ENCODE peak calls at places on chromosomes 16 and 17, in six cellular contexts. C is H1, T is GM12892, M is K562, A is GM12878, H is HepG2. K is an unnamed sample.

GRCh38 chr17:37527249-37527851 is 37.7 kb downstream of the DUSP14 start:
- DNase-seq in C (peak), T (peak), M (peak), A (no peak), H (peak), K (no peak)

GRCh38 chr17:8141046-8141445 is 11.2 kb downstream of the PER1 start:
- DNase-seq in C (no peak), T (no peak), M (no peak), A (no peak), H (no peak), K (no peak)

GRCh38 chr17:27668488-27668823 is 37.5 kb downstream of the LGALS9 start:
- DNase-seq in C (no peak), T (no peak), M (no peak), A (no peak), H (no peak), K (no peak)

GRCh38 chr17:64622931-64623654 is 39.0 kb downstream of the SMURF2 start:
- DNase-seq in C (no peak), T (no peak), M (no peak), A (no peak), H (peak), K (no peak)

GRCh38 chr17:53150101-53150698 is 672.5 kb upstream of the KIF2B start:
- DNase-seq in C (no peak), T (no peak), M (no peak), A (no peak), H (peak), K (no peak)

GRCh38 chr16:30750876-30751465 is 2.7 kb downstream of the PHKG2 start:
- DNase-seq in C (no peak), T (no peak), M (no peak), A (no peak), H (no peak), K (no peak)

GRCh38 chr17:2700031-2700490 is 11.5 kb downstream of the CLUH start:
- DNase-seq in C (no peak), T (peak), M (no peak), A (no peak), H (no peak), K (peak)

GRCh38 chr16:81066700-81067099 is 10.3 kb downstream of the C16orf46 start:
- DNase-seq in C (no peak), T (no peak), M (no peak), A (no peak), H (no peak), K (no peak)

GRCh38 chr17:79986441-79987186 is 49.1 kb downstream of the TBC1D16 start:
- DNase-seq in C (no peak), T (no peak), M (no peak), A (no peak), H (peak), K (no peak)

GRCh38 chr17:17204635-17205231 is 1.4 kb downstream of the PLD6 start:
- DNase-seq in C (no peak), T (no peak), M (no peak), A (no peak), H (no peak), K (no peak)

GRCh38 chr17:72725432-72726068 is 366.9 kb downstream of the SLC39A11 start:
- DNase-seq in C (peak), T (no peak), M (peak), A (no peak), H (peak), K (peak)

GRCh38 chr17:65261152-65261551 is 124.0 kb downstream of the RGS9 start:
- DNase-seq in C (peak), T (no peak), M (no peak), A (no peak), H (no peak), K (no peak)

GRCh38 chr16:57807968-57808528 is 5.8 kb upstream of the KIFC3 start:
- DNase-seq in C (peak), T (peak), M (peak), A (no peak), H (peak), K (peak)

GRCh38 chr16:16083421-16084156 is 134.2 kb downstream of the ABCC1 start:
- DNase-seq in C (no peak), T (no peak), M (peak), A (no peak), H (peak), K (no peak)

GRCh38 chr17:50459756-50460155 is 8.9 kb downstream of the CHAD start:
- DNase-seq in C (no peak), T (no peak), M (no peak), A (no peak), H (no peak), K (no peak)

GRCh38 chr17:39604911-39605491 is 2.7 kb downstream of the NEUROD2 start:
- DNase-seq in C (peak), T (no peak), M (no peak), A (no peak), H (no peak), K (no peak)

GRCh38 chr17:45170976-45171337 is 9.3 kb downstream of the HEXIM2 start:
- DNase-seq in C (no peak), T (no peak), M (no peak), A (no peak), H (no peak), K (no peak)

GRCh38 chr17:76384222-76384986 is at the start of gene SPHK1:
- DNase-seq in C (peak), T (peak), M (peak), A (no peak), H (peak), K (peak)

GRCh38 chr17:59839646-59840328 is 53.0 kb downstream of the TUBD1 start:
- DNase-seq in C (no peak), T (no peak), M (no peak), A (no peak), H (no peak), K (no peak)

GRCh38 chr17:43211480-43212402 is at the start of gene TMEM106A:
- DNase-seq in C (peak), T (peak), M (no peak), A (peak), H (peak), K (peak)

GRCh38 chr16:30896203-30896889 is at the start of gene CTF1:
- DNase-seq in C (peak), T (no peak), M (peak), A (no peak), H (peak), K (no peak)

GRCh38 chr17:55437165-55437605 is 15.6 kb upstream of the MMD start:
- DNase-seq in C (no peak), T (no peak), M (no peak), A (peak), H (no peak), K (no peak)

GRCh38 chr16:28623172-28623711 is 13.4 kb upstream of the SULT1A1 start:
- DNase-seq in C (no peak), T (peak), M (no peak), A (no peak), H (no peak), K (peak)

GRCh38 chr16:49275870-49276269 is 5.8 kb downstream of the CBLN1 start:
- DNase-seq in C (no peak), T (no peak), M (no peak), A (no peak), H (no peak), K (no peak)

GRCh38 chr16:87304951-87305350 is 12.2 kb downstream of the C16orf95 start:
- DNase-seq in C (no peak), T (no peak), M (peak), A (no peak), H (no peak), K (no peak)

GRCh38 chr16:55494994-55495421 is 13.9 kb upstream of the LPCAT2 start:
- DNase-seq in C (no peak), T (no peak), M (no peak), A (no peak), H (peak), K (no peak)

GRCh38 chr16:49514391-49514980 is 140.9 kb downstream of the C16orf78 start:
- DNase-seq in C (no peak), T (no peak), M (no peak), A (no peak), H (no peak), K (no peak)

GRCh38 chr17:78993241-78993956 is 13.7 kb upstream of the LGALS3BP start:
- DNase-seq in C (peak), T (peak), M (peak), A (no peak), H (peak), K (peak)

GRCh38 chr16:89593841-89594240 is 18.3 kb downstream of the CPNE7 start:
- DNase-seq in C (no peak), T (no peak), M (no peak), A (no peak), H (no peak), K (no peak)

GRCh38 chr16:70253291-70254094 is 1.8 kb upstream of the EXOSC6 start:
- DNase-seq in C (peak), T (no peak), M (peak), A (no peak), H (peak), K (no peak)

GRCh38 chr17:20955437-20956323 is 87.1 kb downstream of the USP22 start:
- DNase-seq in C (no peak), T (no peak), M (no peak), A (no peak), H (peak), K (no peak)

GRCh38 chr17:34303606-34304005 is 15.6 kb upstream of the CCL8 start:
- DNase-seq in C (no peak), T (no peak), M (no peak), A (no peak), H (no peak), K (no peak)

GRCh38 chr17:17605747-17606083 is 14.2 kb upstream of the PEMT start:
- DNase-seq in C (no peak), T (no peak), M (peak), A (no peak), H (no peak), K (no peak)

GRCh38 chr16:72424776-72425175 is 252.8 kb upstream of the PMFBP1 start:
- DNase-seq in C (no peak), T (no peak), M (no peak), A (no peak), H (no peak), K (no peak)

GRCh38 chr17:61646482-61646881 is 55.5 kb upstream of the NACA2 start:
- DNase-seq in C (no peak), T (no peak), M (no peak), A (no peak), H (no peak), K (no peak)

GRCh38 chr17:4017377-4017776 is 53.1 kb upstream of the ATP2A3 start:
- DNase-seq in C (peak), T (no peak), M (peak), A (no peak), H (no peak), K (no peak)

GRCh38 chr16:22683258-22683657 is 130.7 kb upstream of the HS3ST2 start:
- DNase-seq in C (no peak), T (no peak), M (no peak), A (no peak), H (no peak), K (no peak)

GRCh38 chr16:55824473-55824872 is 8.4 kb downstream of the CES1 start:
- DNase-seq in C (no peak), T (no peak), M (no peak), A (no peak), H (no peak), K (no peak)

GRCh38 chr16:86734559-86735480 is 156.5 kb downstream of the FOXL1 start:
- DNase-seq in C (no peak), T (no peak), M (no peak), A (no peak), H (no peak), K (no peak)

GRCh38 chr17:78226055-78226751 is 5.2 kb upstream of the TMEM235 start:
- DNase-seq in C (no peak), T (no peak), M (no peak), A (no peak), H (no peak), K (no peak)

GRCh38 chr17:66849136-66849655 is 14.3 kb downstream of the CACNG5 start:
- DNase-seq in C (no peak), T (no peak), M (no peak), A (no peak), H (no peak), K (no peak)
- TF ChIP-seq TAF1 in C (no peak), T (no peak), M (no peak), A (no peak), H (no peak), K (no peak)

GRCh38 chr17:82297804-82298537 is 19.4 kb downstream of the CD7 start:
- DNase-seq in C (no peak), T (peak), M (peak), A (peak), H (no peak), K (peak)
- TF ChIP-seq POLR2A in C (no peak), T (peak), M (peak), A (peak), H (no peak), K (peak)

GRCh38 chr16:2276501-2277195 is 8.7 kb upstream of the RNPS1 start:
- DNase-seq in C (no peak), T (no peak), M (no peak), A (no peak), H (no peak), K (no peak)
- TF ChIP-seq TAF1 in C (no peak), T (no peak), M (no peak), A (no peak), H (no peak), K (no peak)

DNA sequence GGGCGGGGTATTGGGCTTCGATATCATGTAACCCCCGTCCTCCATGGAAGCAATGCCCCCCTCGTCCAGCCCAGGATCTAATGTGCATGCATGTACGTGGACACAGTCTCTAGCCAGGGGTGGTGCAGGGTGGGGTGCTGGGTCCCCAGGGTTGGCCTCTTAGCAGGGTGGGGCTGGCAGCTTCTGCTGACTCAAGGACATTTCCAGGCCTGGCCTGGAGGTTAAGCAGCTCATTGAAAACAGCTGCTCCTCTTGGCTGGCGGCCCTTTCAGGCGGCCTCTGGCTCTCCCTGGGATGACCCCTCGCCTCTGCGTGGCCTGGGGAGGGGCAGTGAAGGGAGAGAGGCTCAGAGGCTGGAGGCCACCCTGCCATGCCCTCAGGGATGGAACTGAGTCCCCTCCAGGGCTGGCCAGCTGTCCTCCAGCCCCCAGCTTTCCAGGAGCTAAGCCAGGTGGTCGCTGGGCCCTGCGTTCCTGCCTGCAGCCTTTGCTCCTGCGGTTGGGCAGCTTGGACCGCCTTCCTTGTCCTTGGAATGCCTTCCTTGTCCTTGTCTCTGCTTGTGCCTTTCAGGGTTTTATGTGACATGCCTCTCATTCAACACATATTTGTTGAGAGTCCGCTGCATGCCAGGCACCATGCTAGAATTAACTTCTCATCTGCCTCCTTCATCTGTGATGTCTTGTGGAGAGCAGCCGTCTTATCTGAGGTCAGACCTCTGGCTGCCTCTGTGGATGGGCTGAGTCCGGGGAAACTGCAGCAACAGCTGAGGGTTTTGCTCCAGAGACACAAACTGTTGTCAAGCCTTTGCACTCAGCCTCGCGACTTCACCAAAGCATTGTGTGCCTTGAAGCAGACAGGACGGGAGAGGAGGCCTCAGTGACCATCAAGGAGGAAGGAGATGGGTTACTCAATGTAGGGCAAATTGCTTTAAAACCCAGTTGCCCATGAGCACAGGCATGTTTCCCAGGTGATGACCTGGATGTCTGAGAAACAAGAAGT is 26.7 kb downstream of the MRC2 start:
- DNase-seq in C (no peak), T (no peak), M (peak), A (no peak), H (no peak), K (no peak)
- TF ChIP-seq POLR2A in C (no peak), T (no peak), M (no peak), A (no peak), H (no peak), K (no peak)

GRCh38 chr17:9291912-9292562 is 270.7 kb downstream of the NTN1 start:
- DNase-seq in C (peak), T (peak), M (peak), A (no peak), H (peak), K (peak)
- TF ChIP-seq TAF1 in C (no peak), T (no peak), M (no peak), A (no peak), H (no peak), K (no peak)

GRCh38 chr17:41695954-41696720 is 7.5 kb downstream of the EIF1 start:
- DNase-seq in C (peak), T (peak), M (peak), A (no peak), H (peak), K (peak)
- TF ChIP-seq POLR2A in C (no peak), T (no peak), M (no peak), A (no peak), H (no peak), K (no peak)